ENCODE peak calls at places on chromosomes 11 and 22, in eight cellular contexts. J, V, H, U, C, S, B and Z are unnamed samples.
A peak's percentile ranks its signal among the peaks of the same experiment; 100 is the strongest.

GRCh38 chr11:17611503-17612220 is 64.6 kb downstream of the OTOG start:
- DNase-seq in J (no peak), V (no peak), H (no peak), U (no peak), C (no peak), S (no peak), B (no peak), Z (no peak)

GRCh38 chr22:46050916-46051614 is 74.1 kb upstream of the WNT7B start:
- DNase-seq in J (no peak), V (no peak), H (no peak), U (peak; percentile 29), C (no peak), S (peak; percentile 13), B (no peak), Z (no peak)

GRCh38 chr22:22979121-22979724 is 91.1 kb upstream of the GNAZ start:
- DNase-seq in J (no peak), V (no peak), H (no peak), U (no peak), C (no peak), S (no peak), B (no peak), Z (no peak)

GRCh38 chr11:95559899-95560298 is 229.7 kb downstream of the FAM76B start:
- DNase-seq in J (no peak), V (peak; percentile 49), H (no peak), U (no peak), C (no peak), S (peak; percentile 14), B (no peak), Z (no peak)

GRCh38 chr11:134763030-134763388 is 351.0 kb upstream of the B3GAT1 start:
- DNase-seq in J (no peak), V (no peak), H (no peak), U (no peak), C (no peak), S (no peak), B (no peak), Z (no peak)

GRCh38 chr11:61551630-61552029 is 29.2 kb downstream of the SYT7 start:
- DNase-seq in J (no peak), V (no peak), H (no peak), U (peak; percentile 89), C (peak; percentile 79), S (peak; percentile 48), B (peak; percentile 42), Z (no peak)

GRCh38 chr11:74004694-74005615 is 3.9 kb downstream of the UCP3 start:
- DNase-seq in J (peak; percentile 60), V (no peak), H (peak; percentile 85), U (no peak), C (no peak), S (no peak), B (no peak), Z (peak; percentile 76)

GRCh38 chr11:70496591-70497535 is 98.5 kb downstream of the CTTN start:
- DNase-seq in J (no peak), V (no peak), H (no peak), U (no peak), C (no peak), S (no peak), B (no peak), Z (no peak)

GRCh38 chr11:114282488-114282887 is 13.7 kb upstream of the NNMT start:
- DNase-seq in J (no peak), V (no peak), H (no peak), U (no peak), C (no peak), S (no peak), B (no peak), Z (no peak)